ENCODE peak calls at places on chromosomes 5 and 9, in seven cellular contexts. One of them, this sample, is unnamed.

GRCh38 chr9:110432253-110432652 is 94.6 kb upstream of the TXNDC8 start:
- DNase-seq in A549: no peak
- DNase-seq in AG04450: no peak
- DNase-seq in cardiac muscle cell: no peak
- DNase-seq in GM12865: no peak
- DNase-seq in colonic mucosa: no peak
- DNase-seq in suprapubic skin: no peak
- DNase-seq in this sample: no peak

GRCh38 chr9:125296843-125297372 is 35.3 kb downstream of the GAPVD1 start:
- DNase-seq in colonic mucosa: peak
- DNase-seq in A549: peak
- DNase-seq in AG04450: no peak
- DNase-seq in suprapubic skin: no peak
- DNase-seq in GM12865: no peak
- DNase-seq in cardiac muscle cell: no peak
- DNase-seq in this sample: no peak

GRCh38 chr9:90124961-90125360 is 517.7 kb downstream of the DIRAS2 start:
- DNase-seq in cardiac muscle cell: no peak
- DNase-seq in suprapubic skin: no peak
- DNase-seq in AG04450: no peak
- DNase-seq in GM12865: no peak
- DNase-seq in A549: no peak
- DNase-seq in colonic mucosa: no peak
- DNase-seq in this sample: no peak

GRCh38 chr5:59062986-59063683 is 480.3 kb downstream of the RAB3C start:
- DNase-seq in A549: peak
- DNase-seq in colonic mucosa: no peak
- DNase-seq in suprapubic skin: no peak
- DNase-seq in AG04450: no peak
- DNase-seq in cardiac muscle cell: no peak
- DNase-seq in GM12865: no peak
- DNase-seq in this sample: no peak

GRCh38 chr5:84779206-84779605 is 394.5 kb upstream of the EDIL3 start:
- DNase-seq in AG04450: no peak
- DNase-seq in A549: no peak
- DNase-seq in GM12865: no peak
- DNase-seq in suprapubic skin: no peak
- DNase-seq in colonic mucosa: no peak
- DNase-seq in cardiac muscle cell: no peak
- DNase-seq in this sample: no peak

GRCh38 chr5:72434781-72435437 is 72.3 kb downstream of the ZNF366 start:
- DNase-seq in suprapubic skin: no peak
- DNase-seq in colonic mucosa: no peak
- DNase-seq in cardiac muscle cell: no peak
- DNase-seq in GM12865: no peak
- DNase-seq in A549: no peak
- DNase-seq in AG04450: no peak
- DNase-seq in this sample: no peak

GRCh38 chr5:172855597-172856292 is 21.7 kb downstream of the ERGIC1 start:
- DNase-seq in colonic mucosa: no peak
- DNase-seq in A549: no peak
- DNase-seq in GM12865: no peak
- DNase-seq in AG04450: no peak
- DNase-seq in suprapubic skin: peak
- DNase-seq in cardiac muscle cell: no peak
- DNase-seq in this sample: no peak

GRCh38 chr5:157689942-157690689 is 18.8 kb downstream of the C5orf52 start:
- DNase-seq in cardiac muscle cell: no peak
- DNase-seq in suprapubic skin: no peak
- DNase-seq in colonic mucosa: no peak
- DNase-seq in AG04450: no peak
- DNase-seq in A549: no peak
- DNase-seq in GM12865: peak
- DNase-seq in this sample: peak

GRCh38 chr5:32541241-32541640 is 44.1 kb upstream of the SUB1 start:
- DNase-seq in GM12865: no peak
- DNase-seq in colonic mucosa: no peak
- DNase-seq in suprapubic skin: no peak
- DNase-seq in cardiac muscle cell: no peak
- DNase-seq in AG04450: no peak
- DNase-seq in A549: no peak
- DNase-seq in this sample: no peak

GRCh38 chr9:13491138-13491492 is 211.6 kb upstream of the MPDZ start:
- DNase-seq in suprapubic skin: no peak
- DNase-seq in A549: no peak
- DNase-seq in cardiac muscle cell: no peak
- DNase-seq in GM12865: no peak
- DNase-seq in colonic mucosa: no peak
- DNase-seq in AG04450: no peak
- DNase-seq in this sample: no peak

GRCh38 chr9:92265159-92265558 is 28.3 kb downstream of the IARS1 start:
- DNase-seq in cardiac muscle cell: no peak
- DNase-seq in colonic mucosa: no peak
- DNase-seq in A549: no peak
- DNase-seq in GM12865: no peak
- DNase-seq in AG04450: no peak
- DNase-seq in suprapubic skin: no peak
- DNase-seq in this sample: no peak

GRCh38 chr5:78601622-78602314 is 46.8 kb downstream of the LHFPL2 start:
- DNase-seq in A549: peak
- DNase-seq in suprapubic skin: no peak
- DNase-seq in colonic mucosa: no peak
- DNase-seq in AG04450: no peak
- DNase-seq in cardiac muscle cell: no peak
- DNase-seq in GM12865: no peak
- DNase-seq in this sample: no peak

GRCh38 chr5:115186794-115187193 is 17.1 kb upstream of the TRIM36 start:
- DNase-seq in AG04450: no peak
- DNase-seq in colonic mucosa: no peak
- DNase-seq in GM12865: no peak
- DNase-seq in A549: no peak
- DNase-seq in cardiac muscle cell: no peak
- DNase-seq in suprapubic skin: no peak
- DNase-seq in this sample: no peak

GRCh38 chr9:19998153-19998552 is 209.3 kb upstream of the SLC24A2 start:
- DNase-seq in colonic mucosa: no peak
- DNase-seq in AG04450: no peak
- DNase-seq in A549: peak
- DNase-seq in suprapubic skin: no peak
- DNase-seq in cardiac muscle cell: no peak
- DNase-seq in GM12865: peak
- DNase-seq in this sample: no peak

DNA sequence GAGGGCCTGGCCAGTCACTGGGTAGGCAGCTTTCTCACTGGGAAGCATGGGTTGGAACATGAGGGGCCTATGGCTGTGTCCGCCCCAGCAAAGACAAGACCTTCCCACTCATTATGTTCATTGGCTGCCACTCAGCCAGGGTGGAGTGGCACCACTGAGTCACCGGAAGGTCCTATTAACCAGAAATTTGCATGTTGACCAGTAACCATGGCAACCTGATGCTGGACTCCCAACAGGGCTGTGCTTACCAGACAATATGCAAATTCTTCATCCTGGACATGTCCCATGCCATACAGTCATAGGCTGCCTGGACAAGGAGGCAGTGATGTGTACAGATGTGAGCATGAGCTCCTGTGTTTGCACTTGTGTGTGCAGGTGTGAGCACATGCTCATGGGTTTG is 66.7 kb downstream of the PSD2 start:
- DNase-seq in A549: no peak
- DNase-seq in suprapubic skin: no peak
- DNase-seq in AG04450: no peak
- DNase-seq in colonic mucosa: no peak
- DNase-seq in GM12865: peak
- DNase-seq in cardiac muscle cell: no peak
- DNase-seq in this sample: no peak
- TF ChIP-seq CTCF in A549: no peak
- TF ChIP-seq CTCF in suprapubic skin: no peak
- TF ChIP-seq CTCF in AG04450: no peak
- TF ChIP-seq CTCF in colonic mucosa: no peak
- TF ChIP-seq CTCF in GM12865: no peak
- TF ChIP-seq CTCF in cardiac muscle cell: no peak
- TF ChIP-seq CTCF in this sample: no peak

GRCh38 chr9:129284607-129285291 is 106.7 kb upstream of the IER5L start:
- DNase-seq in cardiac muscle cell: no peak
- DNase-seq in suprapubic skin: peak
- DNase-seq in AG04450: no peak
- DNase-seq in GM12865: no peak
- DNase-seq in A549: no peak
- DNase-seq in colonic mucosa: no peak
- DNase-seq in this sample: peak

GRCh38 chr9:129281506-129282145 is 103.6 kb upstream of the IER5L start:
- DNase-seq in suprapubic skin: peak
- DNase-seq in AG04450: no peak
- DNase-seq in A549: no peak
- DNase-seq in cardiac muscle cell: no peak
- DNase-seq in colonic mucosa: peak
- DNase-seq in GM12865: no peak
- DNase-seq in this sample: peak

GRCh38 chr9:129282308-129283211 is 104.5 kb upstream of the IER5L start:
- DNase-seq in AG04450: no peak
- DNase-seq in GM12865: no peak
- DNase-seq in suprapubic skin: peak
- DNase-seq in A549: no peak
- DNase-seq in colonic mucosa: no peak
- DNase-seq in cardiac muscle cell: no peak
- DNase-seq in this sample: peak

GRCh38 chr9:129283705-129284606 is 105.9 kb upstream of the IER5L start:
- DNase-seq in suprapubic skin: peak
- DNase-seq in AG04450: no peak
- DNase-seq in GM12865: peak
- DNase-seq in A549: no peak
- DNase-seq in cardiac muscle cell: no peak
- DNase-seq in colonic mucosa: no peak
- DNase-seq in this sample: peak

DNA sequence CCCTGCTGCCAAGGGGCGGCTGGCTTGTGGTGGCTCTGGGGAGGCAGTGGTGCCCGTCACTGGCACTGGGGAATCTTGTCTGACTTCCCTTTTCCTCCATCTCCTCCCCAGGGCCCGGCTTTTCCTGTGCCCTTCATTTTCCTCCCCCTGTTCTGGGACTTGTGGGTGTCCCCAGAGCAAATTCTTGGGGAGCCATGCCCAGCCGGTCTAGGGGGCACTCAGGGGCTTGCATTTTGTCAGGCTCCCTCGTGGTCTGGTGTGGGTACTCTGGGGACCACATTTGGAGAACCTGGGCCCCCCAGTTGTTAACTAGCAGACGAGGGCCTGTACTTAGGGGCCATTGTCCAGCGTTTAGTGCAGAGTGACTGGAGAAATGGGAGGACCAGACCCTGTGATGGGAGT is 105.2 kb upstream of the IER5L start:
- DNase-seq in suprapubic skin: no peak
- DNase-seq in colonic mucosa: no peak
- DNase-seq in GM12865: no peak
- DNase-seq in cardiac muscle cell: no peak
- DNase-seq in A549: no peak
- DNase-seq in AG04450: no peak
- DNase-seq in this sample: peak
- H3K4me3 ChIP-seq in suprapubic skin: peak
- H3K4me3 ChIP-seq in colonic mucosa: peak
- H3K4me3 ChIP-seq in GM12865: no peak
- H3K4me3 ChIP-seq in cardiac muscle cell: no peak
- H3K4me3 ChIP-seq in A549: no peak
- H3K4me3 ChIP-seq in AG04450: no peak
- H3K4me3 ChIP-seq in this sample: peak

GRCh38 chr9:135748676-135749075 is 46.7 kb downstream of the KCNT1 start:
- DNase-seq in colonic mucosa: no peak
- DNase-seq in GM12865: no peak
- DNase-seq in AG04450: no peak
- DNase-seq in A549: no peak
- DNase-seq in cardiac muscle cell: no peak
- DNase-seq in suprapubic skin: no peak
- DNase-seq in this sample: no peak
- TF ChIP-seq CTCF in colonic mucosa: no peak
- TF ChIP-seq CTCF in GM12865: no peak
- TF ChIP-seq CTCF in AG04450: no peak
- TF ChIP-seq CTCF in A549: no peak
- TF ChIP-seq CTCF in cardiac muscle cell: no peak
- TF ChIP-seq CTCF in suprapubic skin: no peak
- TF ChIP-seq CTCF in this sample: no peak

GRCh38 chr5:142109356-142110045 is 922 bp downstream of the NDFIP1 start:
- DNase-seq in cardiac muscle cell: no peak
- DNase-seq in colonic mucosa: peak
- DNase-seq in A549: peak
- DNase-seq in AG04450: no peak
- DNase-seq in suprapubic skin: no peak
- DNase-seq in GM12865: no peak
- DNase-seq in this sample: no peak

GRCh38 chr5:142106061-142106460 is 2.5 kb upstream of the NDFIP1 start:
- DNase-seq in colonic mucosa: no peak
- DNase-seq in GM12865: no peak
- DNase-seq in A549: no peak
- DNase-seq in suprapubic skin: no peak
- DNase-seq in AG04450: no peak
- DNase-seq in cardiac muscle cell: no peak
- DNase-seq in this sample: no peak

GRCh38 chr5:142110046-142110531 is 1.5 kb downstream of the NDFIP1 start:
- DNase-seq in AG04450: no peak
- DNase-seq in colonic mucosa: peak
- DNase-seq in A549: peak
- DNase-seq in cardiac muscle cell: no peak
- DNase-seq in suprapubic skin: no peak
- DNase-seq in GM12865: peak
- DNase-seq in this sample: no peak

GRCh38 chr5:142108432-142109355 is at the start of gene NDFIP1:
- DNase-seq in A549: peak
- DNase-seq in AG04450: no peak
- DNase-seq in cardiac muscle cell: peak
- DNase-seq in GM12865: peak
- DNase-seq in colonic mucosa: peak
- DNase-seq in suprapubic skin: peak
- DNase-seq in this sample: no peak

GRCh38 chr5:142107729-142108431 is 699 bp upstream of the NDFIP1 start:
- DNase-seq in GM12865: no peak
- DNase-seq in AG04450: no peak
- DNase-seq in A549: no peak
- DNase-seq in cardiac muscle cell: no peak
- DNase-seq in suprapubic skin: no peak
- DNase-seq in colonic mucosa: no peak
- DNase-seq in this sample: no peak
- H3K4me3 ChIP-seq in GM12865: peak
- H3K4me3 ChIP-seq in AG04450: peak
- H3K4me3 ChIP-seq in A549: peak
- H3K4me3 ChIP-seq in cardiac muscle cell: no peak
- H3K4me3 ChIP-seq in suprapubic skin: peak
- H3K4me3 ChIP-seq in colonic mucosa: peak
- H3K4me3 ChIP-seq in this sample: peak

DNA sequence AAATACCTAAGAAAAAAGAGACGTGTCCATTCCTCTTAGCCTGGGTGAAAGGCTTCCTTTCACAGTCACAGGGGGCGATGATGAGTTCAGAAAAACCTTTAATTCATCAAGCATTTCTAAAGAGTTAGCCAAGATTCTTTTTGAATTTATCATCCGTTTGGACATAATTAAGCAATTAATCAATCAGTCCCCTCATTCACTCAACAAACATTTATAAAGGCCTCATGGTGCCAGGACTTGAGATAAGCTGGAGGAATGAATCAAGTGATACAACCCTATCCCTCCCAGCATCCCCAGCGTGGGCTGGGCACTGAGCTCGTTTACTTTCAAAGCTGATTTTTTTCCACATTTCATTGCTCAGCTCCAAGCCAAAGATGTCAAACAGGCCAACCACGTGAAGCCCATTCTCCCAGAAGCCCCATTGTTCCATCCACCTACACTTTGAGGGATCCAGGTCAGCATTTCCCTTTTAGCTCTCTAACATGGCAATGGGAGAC is 140.5 kb downstream of the SLIT3 start:
- DNase-seq in AG04450: no peak
- DNase-seq in GM12865: no peak
- DNase-seq in colonic mucosa: no peak
- DNase-seq in suprapubic skin: no peak
- DNase-seq in cardiac muscle cell: no peak
- DNase-seq in A549: peak
- DNase-seq in this sample: no peak
- TF ChIP-seq CTCF in AG04450: no peak
- TF ChIP-seq CTCF in GM12865: no peak
- TF ChIP-seq CTCF in colonic mucosa: no peak
- TF ChIP-seq CTCF in suprapubic skin: no peak
- TF ChIP-seq CTCF in cardiac muscle cell: peak
- TF ChIP-seq CTCF in A549: peak
- TF ChIP-seq CTCF in this sample: no peak